ENCODE peak calls at places on chromosomes 7 and 10, in five cellular contexts. J is GM12878, C is fibroblast of pulmonary artery, B is body of pancreas, Q is stomach. M is an unnamed sample.

GRCh38 chr7:108511939-108512338 is 14.0 kb downstream of the PNPLA8 start:
- DNase-seq in C (no peak), Q (no peak), B (no peak), J (no peak), M (no peak)

GRCh38 chr10:119667562-119668328 is 16.6 kb downstream of the BAG3 start:
- DNase-seq in Q (peak; percentile 74), J (no peak), C (peak; percentile 94), B (peak; percentile 80), M (no peak)

GRCh38 chr7:129544700-129545099 is 42.4 kb downstream of the SMKR1 start:
- DNase-seq in B (no peak), J (no peak), Q (no peak), C (no peak), M (no peak)

GRCh38 chr7:85890244-85890811 is 703.5 kb upstream of the SEMA3D start:
- DNase-seq in Q (no peak), B (no peak), C (peak; percentile 49), J (no peak), M (no peak)

GRCh38 chr7:95593343-95593742 is 3.0 kb downstream of the PDK4 start:
- DNase-seq in C (no peak), B (no peak), Q (no peak), J (no peak), M (no peak)

GRCh38 chr10:6423413-6424170 is 156.5 kb downstream of the PRKCQ start:
- DNase-seq in C (no peak), Q (no peak), J (no peak), B (no peak), M (no peak)

GRCh38 chr7:150998341-150998740 is 7.5 kb downstream of the NOS3 start:
- DNase-seq in B (no peak), J (no peak), C (no peak), Q (no peak), M (no peak)

GRCh38 chr10:93346060-93346459 is 136.1 kb downstream of the MYOF start:
- DNase-seq in J (no peak), B (no peak), Q (no peak), C (no peak), M (no peak)

GRCh38 chr7:151592330-151592729 is 72.6 kb upstream of the RHEB start:
- DNase-seq in J (no peak), B (no peak), C (no peak), Q (no peak), M (no peak)

GRCh38 chr7:1122832-1123501 is 35.1 kb downstream of the GPER1 start:
- DNase-seq in Q (no peak), J (no peak), C (no peak), B (no peak), M (no peak)

GRCh38 chr7:82163586-82163985 is 280.0 kb downstream of the CACNA2D1 start:
- DNase-seq in J (no peak), B (no peak), C (no peak), Q (no peak), M (no peak)

GRCh38 chr7:92360387-92360786 is 86.9 kb upstream of the GATAD1 start:
- DNase-seq in B (no peak), Q (no peak), C (peak; percentile 10), J (no peak), M (no peak)

GRCh38 chr10:131703527-131703926 is 197.3 kb upstream of the PPP2R2D start:
- DNase-seq in B (no peak), Q (no peak), J (no peak), C (no peak), M (no peak)

GRCh38 chr10:3886191-3886590 is 101.2 kb upstream of the KLF6 start:
- DNase-seq in Q (no peak), B (peak; percentile 61), C (peak; percentile 66), J (no peak), M (no peak)

GRCh38 chr10:29377333-29377961 is 88.6 kb downstream of the LYZL1 start:
- DNase-seq in J (no peak), Q (no peak), C (peak; percentile 53), B (peak; percentile 23), M (no peak)

GRCh38 chr7:34900891-34901493 is 136.3 kb downstream of the DPY19L1 start:
- DNase-seq in Q (no peak), C (peak; percentile 13), J (no peak), B (no peak), M (no peak)

GRCh38 chr10:69438531-69439349 is 12.5 kb upstream of the TSPAN15 start:
- DNase-seq in B (peak; percentile 38), J (no peak), Q (peak; percentile 48), C (no peak), M (no peak)

GRCh38 chr7:129496653-129497052 is 5.7 kb upstream of the SMKR1 start:
- DNase-seq in B (no peak), J (no peak), C (no peak), Q (no peak), M (no peak)

GRCh38 chr7:136637826-136638225 is 230.6 kb upstream of the CHRM2 start:
- DNase-seq in B (no peak), J (no peak), Q (no peak), C (no peak), M (no peak)

GRCh38 chr10:74810087-74810486 is 16.3 kb upstream of the KAT6B start:
- DNase-seq in C (no peak), Q (no peak), B (no peak), J (no peak), M (no peak)
- H3K4me3 ChIP-seq in C (no peak overlapping the region), Q (no peak overlapping the region), B (no peak overlapping the region), J (no peak overlapping the region), M (no peak overlapping the region)

GRCh38 chr10:26703974-26704373 is 6.5 kb downstream of the PDSS1 start:
- DNase-seq in J (no peak), C (no peak), B (no peak), Q (no peak), M (no peak)
- TF ChIP-seq CTCF in J (no peak), C (no peak), B (no peak), Q (no peak), M (no peak)

GRCh38 chr10:31947144-31947926 is 18.7 kb upstream of the ARHGAP12 start:
- DNase-seq in J (no peak), B (peak; percentile 43), C (peak; percentile 93), Q (no peak), M (no peak)
- H3K4me3 ChIP-seq in J (no peak overlapping the region), B (no peak overlapping the region), C (no peak overlapping the region), Q (no peak overlapping the region), M (no peak overlapping the region)

DNA sequence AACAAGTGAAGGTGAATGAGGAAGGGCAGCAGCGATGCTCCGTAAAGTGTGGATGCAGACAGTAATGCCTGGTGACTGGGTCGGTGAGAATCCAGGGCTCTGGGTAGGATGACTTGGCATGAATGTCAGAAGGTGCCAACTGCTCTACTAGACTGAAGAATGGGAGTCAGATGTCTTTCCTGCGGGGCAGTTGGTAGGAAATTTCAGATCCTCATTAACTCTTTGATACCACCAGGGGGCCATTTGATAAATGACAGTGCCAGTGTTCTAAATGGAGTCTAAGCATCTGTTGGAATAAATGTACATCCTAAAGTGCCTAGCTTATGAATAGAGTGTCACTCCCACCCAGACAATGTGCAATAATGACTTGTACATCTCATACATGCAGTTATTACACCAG is 462.0 kb downstream of the GRM8 start:
- DNase-seq in B (no peak), Q (no peak), C (no peak), J (no peak), M (no peak)
- TF ChIP-seq CTCF in B (no peak), Q (no peak), C (no peak), J (peak; percentile 10), M (peak; percentile 23)

GRCh38 chr7:100613447-100614185 is 1.3 kb downstream of the MOSPD3 start:
- DNase-seq in C (no peak), J (no peak), B (no peak), Q (no peak), M (no peak)
- H3K4me3 ChIP-seq in C (peak overlapping the region; percentile 76), J (no peak overlapping the region), B (no peak overlapping the region), Q (peak overlapping the region; percentile 89), M (no peak overlapping the region)

DNA sequence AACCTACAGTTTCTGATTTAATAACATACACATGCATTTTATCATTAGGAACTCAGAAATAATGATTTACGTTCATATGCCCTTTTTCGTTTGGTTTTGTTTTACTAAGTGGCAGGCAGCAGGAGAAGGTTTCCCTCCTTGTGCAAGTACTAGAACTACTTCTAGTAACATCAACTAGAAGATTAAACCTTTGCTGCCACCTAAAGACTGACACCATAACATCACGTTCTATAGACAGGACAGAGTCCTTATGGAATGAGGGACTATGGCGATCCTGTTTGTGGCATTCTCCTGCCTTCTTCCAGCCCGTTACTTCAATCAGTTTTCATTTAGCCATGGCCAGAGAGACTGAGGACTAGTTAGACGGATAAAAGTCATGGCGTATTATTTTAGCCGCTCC is 53.2 kb downstream of the GAD2 start:
- DNase-seq in C (peak; percentile 18), B (no peak), Q (no peak), J (no peak), M (no peak)
- TF ChIP-seq CTCF in C (no peak), B (no peak), Q (peak; percentile 26), J (peak; percentile 12), M (peak; percentile 18)

GRCh38 chr10:99964791-99965190 is 45.0 kb downstream of the DNMBP start:
- DNase-seq in B (no peak), Q (no peak), C (peak; percentile 64), J (no peak), M (no peak)

GRCh38 chr10:99958287-99958686 is 51.5 kb downstream of the DNMBP start:
- DNase-seq in Q (no peak), C (peak; percentile 42), B (no peak), J (no peak), M (no peak)

GRCh38 chr10:99958806-99959205 is 50.9 kb downstream of the DNMBP start:
- DNase-seq in J (no peak), Q (no peak), C (no peak), B (no peak), M (no peak)
- H3K4me3 ChIP-seq in J (no peak overlapping the region), Q (no peak overlapping the region), C (no peak overlapping the region), B (no peak overlapping the region), M (no peak overlapping the region)

GRCh38 chr7:18552943-18553584 is 57.5 kb downstream of the HDAC9 start:
- DNase-seq in B (no peak), Q (no peak), C (no peak), J (no peak), M (no peak)
- TF ChIP-seq CTCF in B (no peak), Q (no peak), C (no peak), J (no peak), M (no peak)

M was measured in GM12864.